ENCODE peak calls at places on chromosomes 4 and X, in seven cellular contexts. L is astrocyte; D is GM12891; E is kidney epithelial cell; X is activated CD4-positive, alpha-beta T cell treated with anti-CD3 and anti-CD28 coated beads, Interleukin-2, amount 50 U/mL, for 1 hour; M is amniotic stem cell; H is naive B cell. N is an unnamed sample.

GRCh38 chrX:140765043-140765784 is 55.7 kb downstream of the LINC00632 start:
- DNase-seq in L (peak), D (no peak), E (no peak), X (no peak), M (no peak), H (no peak), N (no peak)

GRCh38 chr4:57059890-57060716 is 50.1 kb downstream of the IGFBP7 start:
- DNase-seq in L (no peak), D (no peak), E (no peak), X (no peak), M (no peak), H (no peak), N (no peak)

GRCh38 chrX:34826964-34827363 is 115.6 kb upstream of the FAM47B start:
- DNase-seq in L (no peak), D (no peak), E (no peak), X (no peak), M (no peak), H (no peak), N (no peak)

GRCh38 chr4:153153339-153153851 is 50.8 kb upstream of the TRIM2 start:
- DNase-seq in L (peak), D (peak), E (no peak), X (peak), M (no peak), H (peak), N (peak)

GRCh38 chr4:108398836-108399235 is 221.5 kb upstream of the RPL34 start:
- DNase-seq in L (no peak), D (no peak), E (no peak), X (no peak), M (no peak), H (no peak), N (no peak)

GRCh38 chrX:13094780-13095425 is 50.5 kb upstream of the FAM9C start:
- DNase-seq in L (peak), D (no peak), E (no peak), X (no peak), M (no peak), H (no peak), N (no peak)

GRCh38 chr4:102819588-102820365 is 7.6 kb downstream of the UBE2D3 start:
- DNase-seq in L (peak), D (no peak), E (no peak), X (no peak), M (no peak), H (no peak), N (no peak)

GRCh38 chrX:46575991-46576392 is 2.4 kb downstream of the CHST7 start:
- DNase-seq in L (no peak), D (no peak), E (no peak), X (no peak), M (no peak), H (no peak), N (no peak)

GRCh38 chrX:39196192-39197102 is 395.2 kb downstream of the MID1IP1 start:
- DNase-seq in L (peak), D (peak), E (peak), X (peak), M (no peak), H (peak), N (peak)

GRCh38 chrX:134659761-134660160 is 1.5 kb upstream of the PLAC1 start:
- DNase-seq in L (no peak), D (no peak), E (no peak), X (no peak), M (no peak), H (no peak), N (no peak)

GRCh38 chrX:40809210-40809609 is 73.9 kb upstream of the MED14 start:
- DNase-seq in L (peak), D (no peak), E (no peak), X (no peak), M (no peak), H (no peak), N (peak)

GRCh38 chrX:117936162-117936561 is 180.4 kb downstream of the KLHL13 start:
- DNase-seq in L (no peak), D (no peak), E (no peak), X (no peak), M (no peak), H (no peak), N (no peak)